ENCODE peak calls at places on chromosomes 4 and X, in four cellular contexts. A is H9, L is IMR-90, S is OCI-LY7. U is an unnamed sample. For H3K4me1, the result is how much of the 10 kb centered on the place peaks cover.

GRCh38 chr4:41963105-41963504 is 18.5 kb upstream of the DCAF4L1 start:
- DNase-seq in A (no peak), L (peak), S (peak), U (no peak)

GRCh38 chr4:118076958-118077766 is 42.9 kb downstream of the NDST3 start:
- DNase-seq in A (peak), L (peak), S (peak), U (no peak)

GRCh38 chr4:90185416-90185815 is 58.2 kb downstream of the CCSER1 start:
- DNase-seq in A (no peak), L (no peak), S (no peak), U (no peak)

GRCh38 chr4:67087897-67088296 is 457.4 kb downstream of the CENPC start:
- DNase-seq in A (peak), L (no peak), S (peak), U (no peak)

GRCh38 chrX:106612403-106612789 is 618 bp downstream of the RADX start:
- DNase-seq in A (no peak), L (no peak), S (no peak), U (peak)

GRCh38 chr4:99301376-99302164 is 10.8 kb upstream of the ADH1A start:
- DNase-seq in A (no peak), L (peak), S (no peak), U (no peak)

GRCh38 chr4:152508386-152508785 is 27.5 kb downstream of the FBXW7 start:
- DNase-seq in A (no peak), L (no peak), S (no peak), U (peak)

GRCh38 chrX:134194915-134195314 is 42.1 kb upstream of the CCDC160 start:
- DNase-seq in A (no peak), L (no peak), S (no peak), U (no peak)

GRCh38 chr4:55742655-55743191 is 76.9 kb upstream of the EXOC1L start:
- DNase-seq in A (no peak), L (peak), S (no peak), U (no peak)

GRCh38 chr4:113591982-113592381 is 169.6 kb downstream of the CAMK2D start:
- DNase-seq in A (no peak), L (peak), S (no peak), U (no peak)

GRCh38 chr4:6681191-6681590 is 12.5 kb upstream of the S100P start:
- DNase-seq in A (no peak), L (no peak), S (no peak), U (no peak)

GRCh38 chrX:1336331-1337143 is at the start of gene IL3RA:
- DNase-seq in A (no peak), L (no peak), S (no peak), U (no peak)

GRCh38 chrX:16946971-16947562 is 609 bp downstream of the REPS2 start:
- DNase-seq in A (no peak), L (no peak), S (peak), U (no peak)

GRCh38 chr4:78345237-78345636 is 206.3 kb upstream of the ANXA3 start:
- DNase-seq in A (no peak), L (no peak), S (no peak), U (no peak)

GRCh38 chr4:139642364-139642763 is 23.3 kb upstream of the MGST2 start:
- DNase-seq in A (no peak), L (peak), S (no peak), U (no peak)

GRCh38 chrX:103861200-103861599 is 29.1 kb upstream of the RAB9B start:
- DNase-seq in A (no peak), L (no peak), S (no peak), U (no peak)

GRCh38 chr4:98663226-98664006 is 5.0 kb upstream of the TSPAN5 start:
- DNase-seq in A (no peak), L (no peak), S (no peak), U (no peak)

GRCh38 chr4:89598602-89599001 is 238.4 kb downstream of the SNCA start:
- DNase-seq in A (no peak), L (peak), S (peak), U (peak)

GRCh38 chr4:174423257-174423944 is 98.9 kb downstream of the HPGD start:
- DNase-seq in A (no peak), L (peak), S (no peak), U (peak)

GRCh38 chrX:134933911-134934310 is 56.9 kb upstream of the SMIM10 start:
- DNase-seq in A (no peak), L (no peak), S (no peak), U (no peak)

GRCh38 chr4:63728480-63729177 is 680.6 kb downstream of the TECRL start:
- DNase-seq in A (peak), L (no peak), S (no peak), U (no peak)

GRCh38 chr4:38278255-38278654 is 318.1 kb downstream of the PTTG2 start:
- DNase-seq in A (no peak), L (no peak), S (no peak), U (no peak)

GRCh38 chr4:152877868-152878267 is 58.3 kb upstream of the FHDC1 start:
- DNase-seq in A (no peak), L (no peak), S (no peak), U (no peak)

GRCh38 chrX:29419774-29420553 is 795.4 kb upstream of the MAGEB2 start:
- DNase-seq in A (no peak), L (peak), S (no peak), U (no peak)

GRCh38 chr4:57053508-57053907 is 56.7 kb downstream of the IGFBP7 start:
- DNase-seq in A (no peak), L (peak), S (no peak), U (peak)

GRCh38 chr4:84319124-84319523 is 180.0 kb downstream of the NKX6-1 start:
- DNase-seq in A (no peak), L (peak), S (no peak), U (no peak)

GRCh38 chr4:115851918-115852766 is 738.7 kb upstream of the NDST4 start:
- DNase-seq in A (peak), L (no peak), S (peak), U (no peak)

GRCh38 chr4:100268807-100269206 is 78.5 kb upstream of the DDIT4L start:
- DNase-seq in A (no peak), L (no peak), S (no peak), U (no peak)

GRCh38 chrX:45771114-45771513 is 570.4 kb upstream of the DIPK2B start:
- DNase-seq in A (no peak), L (peak), S (no peak), U (peak)

GRCh38 chrX:45767021-45767491 is 566.4 kb upstream of the DIPK2B start:
- DNase-seq in A (no peak), L (peak), S (no peak), U (no peak)

GRCh38 chrX:45768666-45769065 is 568.0 kb upstream of the DIPK2B start:
- DNase-seq in A (no peak), L (no peak), S (no peak), U (no peak)

GRCh38 chrX:45771560-45772340 is 571.1 kb upstream of the DIPK2B start:
- DNase-seq in A (no peak), L (peak), S (no peak), U (peak)

DNA sequence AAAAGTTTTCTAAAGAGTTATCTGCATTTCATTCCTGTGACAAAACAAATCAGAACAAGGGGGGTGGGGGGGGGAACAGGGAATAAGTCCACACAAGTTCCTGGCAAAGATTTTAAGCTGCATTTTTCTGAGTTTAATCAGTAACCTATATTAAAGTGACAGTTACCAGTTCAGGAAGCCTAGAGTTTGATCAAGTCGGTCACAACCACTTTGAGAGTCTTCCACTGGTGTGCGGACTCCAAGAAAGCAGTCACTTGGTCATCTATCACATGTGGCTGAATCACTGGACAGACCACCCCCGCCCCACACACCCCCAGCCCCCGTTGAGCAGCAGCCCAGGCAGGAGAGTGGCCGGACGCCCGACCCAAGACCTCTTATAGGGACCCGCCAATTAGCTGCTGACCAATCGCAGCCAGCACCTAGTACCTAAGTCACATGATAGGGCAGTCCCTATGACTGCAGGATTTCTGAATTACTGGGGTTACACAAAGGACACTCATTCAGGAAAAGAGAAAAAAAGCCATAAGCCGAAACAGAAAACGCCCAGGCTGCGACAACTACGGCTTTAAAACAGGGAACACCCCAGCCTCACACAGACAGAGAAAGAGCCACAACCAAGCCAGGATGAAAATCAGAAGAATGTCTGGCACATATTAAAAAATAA is 569.4 kb upstream of the DIPK2B start:
- DNase-seq in A (no peak), L (peak), S (no peak), U (no peak)
- H3K4me1 ChIP-seq in A (under half), L (under half), S (under half), U (under half)

GRCh38 chrX:108022491-108023089 is 22.3 kb upstream of the VSIG1 start:
- DNase-seq in A (no peak), L (peak), S (no peak), U (no peak)

GRCh38 chrX:108020631-108021030 is 24.2 kb upstream of the VSIG1 start:
- DNase-seq in A (no peak), L (peak), S (peak), U (no peak)

GRCh38 chrX:108019382-108019857 is 25.4 kb upstream of the VSIG1 start:
- DNase-seq in A (no peak), L (no peak), S (no peak), U (no peak)

DNA sequence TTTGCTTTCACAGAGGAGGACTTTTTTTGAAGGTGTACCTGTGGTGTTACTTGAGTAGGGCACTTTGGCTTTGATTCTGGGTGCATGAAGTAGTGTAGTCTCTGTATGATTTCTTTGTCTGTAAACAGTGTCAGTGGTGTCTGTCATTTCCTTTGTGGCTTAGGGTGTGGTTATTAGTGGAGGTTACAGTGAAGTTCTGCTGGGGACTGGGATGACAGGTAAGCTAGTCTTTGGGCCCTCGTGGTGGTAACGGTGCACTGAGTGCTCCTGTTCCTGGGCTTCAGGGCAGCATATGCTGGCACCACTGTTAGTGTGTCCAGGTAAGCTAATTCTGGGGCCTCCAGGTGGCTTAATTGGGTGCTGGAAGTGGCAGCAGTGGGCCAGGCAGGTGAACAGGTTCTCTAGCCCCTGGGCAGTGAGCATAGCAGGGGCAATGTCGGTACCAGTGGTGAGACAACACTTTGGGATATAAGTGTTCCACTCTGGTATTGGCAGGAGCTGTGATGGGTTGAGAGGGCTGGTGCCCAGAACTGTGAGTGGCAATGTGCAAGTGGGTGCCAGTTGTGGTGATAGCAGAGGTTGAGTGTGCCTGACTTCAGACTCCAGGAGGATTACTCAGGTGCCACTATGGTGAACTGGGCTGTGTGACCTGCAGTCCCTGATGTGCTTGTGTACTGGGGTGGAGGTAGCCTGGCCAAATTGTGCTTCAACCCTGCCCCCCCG is 26.0 kb upstream of the VSIG1 start:
- DNase-seq in A (no peak), L (no peak), S (no peak), U (no peak)
- H3K27ac ChIP-seq in A (no peak), L (no peak), S (no peak), U (no peak)

GRCh38 chr4:73450398-73451004 is 14.5 kb downstream of the AFP start:
- DNase-seq in A (peak), L (peak), S (no peak), U (peak)
- H3K4me1 ChIP-seq in A (under half), L (under half), S (under half), U (under half)

DNA sequence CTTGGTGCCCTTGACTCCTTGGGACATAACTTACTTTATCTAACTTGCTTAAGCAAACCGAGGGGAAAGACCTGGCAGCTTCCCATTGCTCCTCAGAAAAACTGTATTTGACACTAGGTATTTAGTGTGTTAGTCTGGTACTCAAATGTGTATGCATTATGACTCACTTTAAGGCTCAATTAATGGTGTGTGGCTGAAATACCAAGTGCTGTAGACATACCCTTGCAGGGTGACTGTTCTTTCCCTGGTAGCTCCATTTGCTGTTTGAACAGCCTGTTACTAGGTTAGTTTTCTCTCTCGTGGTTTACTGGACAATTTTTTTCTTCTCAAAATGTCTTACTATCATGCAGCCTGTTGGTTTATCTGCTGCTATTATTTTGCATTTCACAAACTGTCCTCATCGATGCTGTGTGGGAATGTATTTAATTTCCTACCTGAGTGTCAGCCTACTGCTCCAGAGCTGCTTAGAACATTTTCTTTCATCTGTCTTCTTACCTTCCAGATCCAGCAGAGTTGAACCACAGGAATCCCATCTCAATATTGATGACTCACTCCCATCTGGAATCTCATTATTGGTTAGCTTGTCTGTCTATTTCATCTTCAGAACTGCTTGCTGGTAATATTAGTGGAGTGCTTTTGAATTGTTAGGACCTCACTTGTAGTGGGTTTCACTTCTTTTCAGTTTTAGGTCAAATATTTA is 158.0 kb upstream of the FAT1 start:
- DNase-seq in A (no peak), L (peak), S (no peak), U (peak)
- H3K27ac ChIP-seq in A (no peak), L (no peak), S (no peak), U (no peak)

GRCh38 chr4:127965803-127966175 is 583 bp downstream of the ABHD18 start:
- DNase-seq in A (peak), L (peak), S (peak), U (no peak)
- H3K4me1 ChIP-seq in A (under half), L (under half), S (under half), U (under half)

DNA sequence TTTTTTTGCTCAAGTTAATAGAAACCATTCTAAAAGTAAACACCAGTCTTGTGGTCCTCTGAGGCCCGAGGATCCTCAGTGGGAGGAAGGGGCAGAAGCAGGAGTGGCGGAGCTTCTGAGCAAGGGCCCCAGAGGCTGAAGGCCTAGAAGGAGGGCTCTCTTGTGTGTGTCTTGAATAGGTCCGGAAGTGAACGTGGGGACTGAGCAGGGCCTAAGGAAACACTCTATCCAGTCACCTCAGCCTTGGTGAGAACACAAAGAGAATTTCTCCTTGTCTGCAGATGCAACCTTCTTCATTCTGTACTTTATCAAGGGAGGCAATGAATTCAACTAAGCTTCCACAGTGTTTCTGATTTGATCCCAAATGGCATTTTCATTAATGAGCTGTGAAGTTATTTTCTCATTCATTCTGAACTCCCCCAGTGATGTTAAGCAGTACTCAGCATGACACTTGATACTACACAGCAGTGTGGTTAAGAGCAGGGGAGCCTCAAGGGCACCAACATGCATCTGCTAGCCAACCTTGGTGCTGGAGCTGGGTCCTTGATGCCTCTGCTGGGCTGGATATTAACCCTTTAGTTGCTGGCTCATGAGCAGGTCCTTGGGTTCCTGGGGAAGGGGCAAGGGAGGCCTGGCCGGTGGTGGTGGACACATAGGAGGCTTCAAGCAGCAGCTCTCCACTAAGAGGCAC is 64.7 kb downstream of the RBM47 start:
- DNase-seq in A (no peak), L (no peak), S (peak), U (no peak)
- H3K27ac ChIP-seq in A (no peak), L (peak), S (peak), U (no peak)

GRCh38 chrX:44342866-44343265 is 606 bp downstream of the EFHC2 start:
- DNase-seq in A (no peak), L (no peak), S (no peak), U (no peak)

GRCh38 chrX:44344194-44344593 is 722 bp upstream of the EFHC2 start:
- DNase-seq in A (peak), L (no peak), S (no peak), U (no peak)

GRCh38 chrX:44338361-44338760 is 5.1 kb downstream of the EFHC2 start:
- DNase-seq in A (no peak), L (no peak), S (no peak), U (no peak)

GRCh38 chrX:44344687-44345086 is 1.2 kb upstream of the EFHC2 start:
- DNase-seq in A (no peak), L (no peak), S (no peak), U (no peak)

DNA sequence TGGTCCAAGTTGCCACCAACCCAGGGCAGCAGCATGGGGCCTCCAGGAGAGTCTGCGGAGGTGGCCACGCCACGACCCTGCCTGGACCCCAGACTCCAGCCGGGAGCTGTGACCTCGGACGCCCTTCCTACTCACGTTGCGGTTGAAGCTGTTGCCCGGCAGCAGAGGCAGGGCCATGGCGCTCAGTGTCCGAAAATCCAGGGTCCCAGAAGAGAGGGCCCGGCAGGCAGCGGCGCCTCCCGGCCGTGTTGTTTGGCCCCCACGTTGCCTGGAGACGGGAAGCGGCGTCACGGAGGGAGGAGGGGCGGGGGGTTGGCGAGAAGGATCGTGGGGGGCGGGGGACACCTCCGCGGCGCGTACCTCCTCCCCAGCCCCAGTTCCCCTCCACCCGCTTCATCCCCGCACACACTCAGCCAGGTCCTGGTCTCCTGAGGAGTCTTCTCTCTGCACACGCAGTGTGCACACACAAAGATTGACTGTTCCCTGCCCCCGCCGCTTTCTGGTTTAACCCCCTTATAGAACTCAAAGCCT is at the start of gene EFHC2:
- DNase-seq in A (peak), L (no peak), S (no peak), U (no peak)
- H3K4me1 ChIP-seq in A (under half), L (under half), S (under half), U (under half)

GRCh38 chr4:974668-975067 is 1.3 kb upstream of the DGKQ start:
- DNase-seq in A (no peak), L (no peak), S (no peak), U (no peak)

GRCh38 chr4:971670-972500 is 1.5 kb downstream of the DGKQ start:
- DNase-seq in A (no peak), L (no peak), S (no peak), U (no peak)

GRCh38 chr4:973431-974397 is at the start of gene DGKQ:
- DNase-seq in A (peak), L (peak), S (peak), U (no peak)

GRCh38 chr4:970854-971520 is 2.4 kb downstream of the DGKQ start:
- DNase-seq in A (no peak), L (no peak), S (no peak), U (no peak)

GRCh38 chr4:972651-973424 is 531 bp downstream of the DGKQ start:
- DNase-seq in A (no peak), L (no peak), S (peak), U (peak)
- H3K27ac ChIP-seq in A (no peak), L (no peak), S (no peak), U (no peak)